ENCODE peak calls at places on chromosomes 11 and 22, in six cellular contexts. One of them, this sample, is unnamed.

GRCh38 chr22:40685406-40685805 is 6.1 kb downstream of the MCHR1 start:
- DNase-seq in Karpas-422: no peak
- DNase-seq in K562: no peak
- DNase-seq in A549: no peak
- DNase-seq in neural progenitor cell: no peak
- DNase-seq in GM23338: no peak
- DNase-seq in this sample: no peak

GRCh38 chr11:9330387-9331384 is 16.3 kb upstream of the TMEM41B start:
- DNase-seq in Karpas-422: no peak
- DNase-seq in K562: no peak
- DNase-seq in A549: no peak
- DNase-seq in neural progenitor cell: no peak
- DNase-seq in GM23338: no peak
- DNase-seq in this sample: no peak

GRCh38 chr11:1206391-1207271 is 16.2 kb upstream of the MUC5B start:
- DNase-seq in Karpas-422: no peak
- DNase-seq in K562: peak; percentile 2
- DNase-seq in A549: no peak
- DNase-seq in neural progenitor cell: no peak
- DNase-seq in GM23338: no peak
- DNase-seq in this sample: no peak

GRCh38 chr11:44928144-44928543 is 22.5 kb downstream of the TP53I11 start:
- DNase-seq in Karpas-422: no peak
- DNase-seq in K562: no peak
- DNase-seq in A549: no peak
- DNase-seq in neural progenitor cell: no peak
- DNase-seq in GM23338: no peak
- DNase-seq in this sample: no peak

GRCh38 chr11:67062526-67063373 is 6.1 kb downstream of the RHOD start:
- DNase-seq in Karpas-422: no peak
- DNase-seq in K562: no peak
- DNase-seq in A549: peak; percentile 43
- DNase-seq in neural progenitor cell: no peak
- DNase-seq in GM23338: no peak
- DNase-seq in this sample: peak; percentile 50

GRCh38 chr11:62555464-62556092 is 9.0 kb upstream of the AHNAK start:
- DNase-seq in Karpas-422: peak; percentile 81
- DNase-seq in K562: peak; percentile 63
- DNase-seq in A549: no peak
- DNase-seq in neural progenitor cell: peak; percentile 49
- DNase-seq in GM23338: peak; percentile 32
- DNase-seq in this sample: peak; percentile 53

GRCh38 chr22:20243545-20244249 is 24.4 kb downstream of the RTN4R start:
- DNase-seq in Karpas-422: peak; percentile 83
- DNase-seq in K562: peak; percentile 82
- DNase-seq in A549: peak; percentile 33
- DNase-seq in neural progenitor cell: no peak
- DNase-seq in GM23338: peak; percentile 47
- DNase-seq in this sample: peak; percentile 69

GRCh38 chr22:46463435-46464227 is 73.8 kb downstream of the CELSR1 start:
- DNase-seq in Karpas-422: no peak
- DNase-seq in K562: no peak
- DNase-seq in A549: no peak
- DNase-seq in neural progenitor cell: no peak
- DNase-seq in GM23338: no peak
- DNase-seq in this sample: no peak

GRCh38 chr11:57359896-57360690 is 20.9 kb downstream of the PRG3 start:
- DNase-seq in Karpas-422: no peak
- DNase-seq in K562: no peak
- DNase-seq in A549: peak; percentile 86
- DNase-seq in neural progenitor cell: no peak
- DNase-seq in GM23338: no peak
- DNase-seq in this sample: no peak

GRCh38 chr11:95884364-95884763 is 39.5 kb downstream of the MTMR2 start:
- DNase-seq in Karpas-422: no peak
- DNase-seq in K562: no peak
- DNase-seq in A549: no peak
- DNase-seq in neural progenitor cell: no peak
- DNase-seq in GM23338: no peak
- DNase-seq in this sample: no peak

GRCh38 chr22:44668190-44668885 is 33.7 kb upstream of the PRR5 start:
- DNase-seq in Karpas-422: no peak
- DNase-seq in K562: peak; percentile 45
- DNase-seq in A549: no peak
- DNase-seq in neural progenitor cell: peak; percentile 86
- DNase-seq in GM23338: peak; percentile 82
- DNase-seq in this sample: peak; percentile 69

GRCh38 chr11:87173185-87174039 is 135.7 kb downstream of the TMEM135 start:
- DNase-seq in Karpas-422: no peak
- DNase-seq in K562: no peak
- DNase-seq in A549: peak; percentile 68
- DNase-seq in neural progenitor cell: no peak
- DNase-seq in GM23338: no peak
- DNase-seq in this sample: peak; percentile 49

DNA sequence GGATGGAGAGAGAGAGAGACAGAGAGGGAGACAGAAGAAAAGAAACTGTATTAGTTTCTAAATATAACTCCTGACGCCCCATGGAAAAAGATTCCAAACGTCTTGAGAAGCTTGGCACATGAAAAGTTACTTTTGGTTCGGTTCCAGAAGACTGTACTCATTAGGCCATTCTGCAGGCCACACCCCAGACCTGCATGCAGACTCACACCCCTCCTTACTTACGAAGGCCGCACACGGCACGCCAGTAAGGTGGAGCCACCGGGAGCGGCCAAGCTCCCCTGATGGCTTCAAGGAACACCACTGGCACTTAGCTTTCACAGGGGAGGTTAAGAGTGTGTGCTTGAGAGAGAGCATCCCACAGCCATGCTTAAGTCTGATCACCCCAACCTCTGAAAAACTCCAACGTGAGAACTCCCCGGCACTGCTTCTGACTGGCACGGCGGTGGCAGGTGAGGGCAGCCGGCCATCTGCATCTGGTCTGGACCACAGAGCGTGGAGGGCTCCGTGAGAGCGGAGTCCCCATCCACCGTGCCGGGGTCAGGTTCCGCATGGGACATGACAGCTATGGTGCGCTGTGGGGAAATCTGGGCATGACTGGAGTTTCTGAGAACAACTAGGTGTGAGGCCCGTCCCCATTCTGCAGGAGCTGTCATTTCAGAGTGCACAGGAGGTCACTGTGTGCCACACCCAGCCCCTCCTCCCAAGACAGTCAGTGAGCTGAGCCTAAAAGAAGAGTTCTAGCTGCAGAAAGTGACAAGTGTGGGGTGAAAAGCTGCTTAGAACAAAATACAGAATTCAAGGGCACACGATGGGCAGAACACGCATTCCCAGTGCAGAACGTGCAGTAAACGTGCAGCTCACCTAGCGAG is 62.4 kb downstream of the MYH9 start:
- DNase-seq in Karpas-422: no peak
- DNase-seq in K562: no peak
- DNase-seq in A549: no peak
- DNase-seq in neural progenitor cell: no peak
- DNase-seq in GM23338: no peak
- DNase-seq in this sample: peak; percentile 44
- H3K4me2 ChIP-seq in Karpas-422: no peak overlapping the region
- H3K4me2 ChIP-seq in K562: no peak overlapping the region
- H3K4me2 ChIP-seq in A549: peak overlapping the region; percentile 23
- H3K4me2 ChIP-seq in neural progenitor cell: no peak overlapping the region
- H3K4me2 ChIP-seq in GM23338: no peak overlapping the region
- H3K4me2 ChIP-seq in this sample: no peak overlapping the region

DNA sequence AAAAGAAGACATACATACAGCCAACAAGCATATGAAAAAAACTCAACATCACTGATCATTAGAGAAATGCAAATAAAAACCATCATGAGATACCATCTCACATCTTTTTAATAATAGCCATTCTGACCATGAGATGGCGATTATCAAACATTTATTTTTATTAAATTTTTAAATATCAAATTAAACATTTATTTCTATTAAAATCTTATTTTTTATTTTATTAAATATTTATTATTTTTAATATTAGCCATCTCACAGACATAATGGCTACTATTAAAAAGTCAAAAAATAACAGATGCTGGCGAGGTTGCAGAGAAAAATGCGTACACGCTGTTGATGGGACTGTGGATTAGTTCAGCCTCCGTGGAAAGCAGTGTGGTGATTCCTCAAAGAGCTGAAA is 264.8 kb upstream of the TENM4 start:
- DNase-seq in Karpas-422: no peak
- DNase-seq in K562: no peak
- DNase-seq in A549: no peak
- DNase-seq in neural progenitor cell: no peak
- DNase-seq in GM23338: no peak
- DNase-seq in this sample: no peak
- H3K4me2 ChIP-seq in Karpas-422: no peak overlapping the region
- H3K4me2 ChIP-seq in K562: no peak overlapping the region
- H3K4me2 ChIP-seq in A549: no peak overlapping the region
- H3K4me2 ChIP-seq in neural progenitor cell: no peak overlapping the region
- H3K4me2 ChIP-seq in GM23338: no peak overlapping the region
- H3K4me2 ChIP-seq in this sample: no peak overlapping the region

DNA sequence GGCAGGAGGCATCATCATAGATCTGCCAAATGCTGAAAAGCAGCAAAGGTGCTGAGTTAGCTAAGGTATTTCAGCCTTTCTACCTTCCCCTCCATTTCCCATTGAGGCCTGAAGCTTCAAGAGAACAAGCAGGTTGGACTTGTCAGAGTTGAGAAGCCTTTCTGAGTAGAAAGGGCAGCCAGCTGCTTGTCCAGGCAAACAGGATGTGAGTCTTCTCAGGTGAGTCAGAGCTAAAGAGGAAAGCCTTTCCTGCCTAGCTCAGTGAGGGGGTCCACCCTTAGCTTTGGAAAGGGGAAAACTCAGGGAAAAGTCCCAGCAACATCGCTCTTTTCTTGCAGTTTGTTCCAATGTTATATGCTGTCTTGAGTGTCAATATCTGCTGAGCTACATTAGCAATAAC is 13.2 kb upstream of the MPZL2 start:
- DNase-seq in Karpas-422: no peak
- DNase-seq in K562: no peak
- DNase-seq in A549: no peak
- DNase-seq in neural progenitor cell: no peak
- DNase-seq in GM23338: peak; percentile 17
- DNase-seq in this sample: no peak
- H3K4me2 ChIP-seq in Karpas-422: no peak overlapping the region
- H3K4me2 ChIP-seq in K562: no peak overlapping the region
- H3K4me2 ChIP-seq in A549: no peak overlapping the region
- H3K4me2 ChIP-seq in neural progenitor cell: no peak overlapping the region
- H3K4me2 ChIP-seq in GM23338: no peak overlapping the region
- H3K4me2 ChIP-seq in this sample: no peak overlapping the region

GRCh38 chr11:36002796-36003195 is 58.9 kb downstream of the LDLRAD3 start:
- DNase-seq in Karpas-422: no peak
- DNase-seq in K562: no peak
- DNase-seq in A549: no peak
- DNase-seq in neural progenitor cell: no peak
- DNase-seq in GM23338: no peak
- DNase-seq in this sample: no peak
- H3K4me2 ChIP-seq in Karpas-422: no peak overlapping the region
- H3K4me2 ChIP-seq in K562: no peak overlapping the region
- H3K4me2 ChIP-seq in A549: no peak overlapping the region
- H3K4me2 ChIP-seq in neural progenitor cell: peak overlapping the region; percentile 73
- H3K4me2 ChIP-seq in GM23338: no peak overlapping the region
- H3K4me2 ChIP-seq in this sample: no peak overlapping the region

GRCh38 chr11:46520971-46521745 is 72.7 kb downstream of the AMBRA1 start:
- DNase-seq in Karpas-422: no peak
- DNase-seq in K562: no peak
- DNase-seq in A549: no peak
- DNase-seq in neural progenitor cell: no peak
- DNase-seq in GM23338: peak; percentile 34
- DNase-seq in this sample: no peak

GRCh38 chr11:46521947-46522681 is 71.7 kb downstream of the AMBRA1 start:
- DNase-seq in Karpas-422: peak; percentile 71
- DNase-seq in K562: no peak
- DNase-seq in A549: peak; percentile 20
- DNase-seq in neural progenitor cell: no peak
- DNase-seq in GM23338: peak; percentile 33
- DNase-seq in this sample: no peak

GRCh38 chr11:46522682-46523281 is 71.0 kb downstream of the AMBRA1 start:
- DNase-seq in Karpas-422: no peak
- DNase-seq in K562: no peak
- DNase-seq in A549: no peak
- DNase-seq in neural progenitor cell: no peak
- DNase-seq in GM23338: no peak
- DNase-seq in this sample: no peak

GRCh38 chr11:46523290-46523689 is 70.5 kb downstream of the AMBRA1 start:
- DNase-seq in Karpas-422: no peak
- DNase-seq in K562: no peak
- DNase-seq in A549: no peak
- DNase-seq in neural progenitor cell: no peak
- DNase-seq in GM23338: no peak
- DNase-seq in this sample: no peak

DNA sequence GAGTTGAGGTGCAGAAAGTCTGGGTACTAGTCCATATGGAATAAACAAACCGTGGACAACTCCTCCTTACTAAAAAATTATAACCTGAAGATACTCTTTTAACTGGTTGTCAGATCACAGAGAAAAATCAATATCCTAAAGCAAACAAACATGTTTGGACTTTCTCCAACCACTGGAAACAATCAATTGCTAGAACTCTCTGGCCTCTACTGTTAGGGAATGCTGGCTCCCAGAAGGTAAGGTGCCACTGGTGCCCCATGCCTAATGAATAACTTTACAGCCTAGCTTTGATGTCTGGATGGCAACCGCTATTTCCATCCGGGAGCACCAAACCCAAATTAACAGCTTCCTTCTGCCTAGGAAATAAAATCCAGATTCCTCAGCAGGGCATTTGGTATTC is 74.5 kb downstream of the AMBRA1 start:
- DNase-seq in Karpas-422: no peak
- DNase-seq in K562: no peak
- DNase-seq in A549: no peak
- DNase-seq in neural progenitor cell: no peak
- DNase-seq in GM23338: no peak
- DNase-seq in this sample: no peak
- H3K4me2 ChIP-seq in Karpas-422: no peak overlapping the region
- H3K4me2 ChIP-seq in K562: no peak overlapping the region
- H3K4me2 ChIP-seq in A549: no peak overlapping the region
- H3K4me2 ChIP-seq in neural progenitor cell: no peak overlapping the region
- H3K4me2 ChIP-seq in GM23338: no peak overlapping the region
- H3K4me2 ChIP-seq in this sample: no peak overlapping the region

DNA sequence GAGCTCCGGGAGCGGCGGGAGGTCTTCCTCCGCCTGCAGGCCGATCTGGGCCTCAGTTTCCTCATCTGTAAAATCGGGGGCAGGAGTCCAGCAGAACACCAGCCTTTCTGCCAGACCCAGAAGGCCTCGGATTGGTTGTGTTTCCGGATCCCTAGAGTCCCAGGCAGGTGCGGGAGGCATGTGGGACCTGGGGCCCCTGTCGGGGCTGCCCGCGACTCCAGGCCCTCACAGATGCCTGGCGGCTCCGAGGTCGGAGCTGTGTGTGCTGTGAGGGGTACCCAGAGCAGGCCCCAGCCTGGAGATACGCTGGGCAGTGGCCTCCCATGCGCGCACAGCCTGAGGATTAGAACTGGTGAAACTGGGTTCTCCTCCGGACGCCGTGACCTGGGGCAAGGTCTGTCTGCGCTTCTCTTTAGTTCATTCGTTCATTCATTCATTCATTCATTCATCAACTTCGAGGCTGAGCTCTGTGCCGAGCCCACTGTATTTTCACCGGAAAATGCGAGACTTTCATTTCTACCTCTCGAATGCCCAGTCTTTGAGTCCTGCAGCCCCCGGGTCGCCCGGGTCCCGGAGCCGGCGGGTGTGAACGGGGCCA is 24.6 kb downstream of the FLRT1 start:
- DNase-seq in Karpas-422: no peak
- DNase-seq in K562: no peak
- DNase-seq in A549: no peak
- DNase-seq in neural progenitor cell: peak; percentile 33
- DNase-seq in GM23338: peak; percentile 45
- DNase-seq in this sample: no peak
- H3K4me2 ChIP-seq in Karpas-422: peak overlapping the region; percentile 63
- H3K4me2 ChIP-seq in K562: peak overlapping the region; percentile 80
- H3K4me2 ChIP-seq in A549: peak overlapping the region; percentile 92
- H3K4me2 ChIP-seq in neural progenitor cell: peak overlapping the region; percentile 78
- H3K4me2 ChIP-seq in GM23338: peak overlapping the region; percentile 92
- H3K4me2 ChIP-seq in this sample: peak overlapping the region; percentile 99

This sample was measured in hepatocyte.